ENCODE peak calls at places on chromosomes 16 and 17, in four cellular contexts. One of them, this sample, is unnamed.

GRCh38 chr17:82302498-82302963 is 14.9 kb downstream of the CD7 start:
- DNase-seq in HCT116: no peak
- DNase-seq in HepG2: no peak
- DNase-seq in sigmoid colon: no peak
- DNase-seq in this sample: peak; percentile 79

GRCh38 chr17:79052131-79052530 is 22.5 kb upstream of the ENGASE start:
- DNase-seq in HCT116: no peak
- DNase-seq in HepG2: no peak
- DNase-seq in sigmoid colon: no peak
- DNase-seq in this sample: no peak

GRCh38 chr17:64148699-64149098 is 18.8 kb upstream of the ERN1 start:
- DNase-seq in HCT116: no peak
- DNase-seq in HepG2: no peak
- DNase-seq in sigmoid colon: no peak
- DNase-seq in this sample: no peak

GRCh38 chr17:58289869-58290268 is 9.1 kb upstream of the MPO start:
- DNase-seq in HCT116: no peak
- DNase-seq in HepG2: peak; percentile 20
- DNase-seq in sigmoid colon: no peak
- DNase-seq in this sample: no peak

GRCh38 chr16:27759301-27759871 is 209.4 kb downstream of the KATNIP start:
- DNase-seq in HCT116: no peak
- DNase-seq in HepG2: no peak
- DNase-seq in sigmoid colon: no peak
- DNase-seq in this sample: no peak

GRCh38 chr16:89958596-89958995 is 10.0 kb downstream of the DEF8 start:
- DNase-seq in HCT116: no peak
- DNase-seq in HepG2: no peak
- DNase-seq in sigmoid colon: no peak
- DNase-seq in this sample: no peak

GRCh38 chr16:68417711-68418301 is 30.5 kb downstream of the SMPD3 start:
- DNase-seq in HCT116: no peak
- DNase-seq in HepG2: no peak
- DNase-seq in sigmoid colon: no peak
- DNase-seq in this sample: peak; percentile 89

GRCh38 chr16:19232988-19233387 is 52.5 kb upstream of the CLEC19A start:
- DNase-seq in HCT116: no peak
- DNase-seq in HepG2: no peak
- DNase-seq in sigmoid colon: no peak
- DNase-seq in this sample: no peak

GRCh38 chr17:75048396-75048933 is 1.4 kb downstream of the KCTD2 start:
- DNase-seq in HCT116: no peak
- DNase-seq in HepG2: no peak
- DNase-seq in sigmoid colon: no peak
- DNase-seq in this sample: no peak

GRCh38 chr16:78045865-78046581 is 23.7 kb downstream of the CLEC3A start:
- DNase-seq in HCT116: no peak
- DNase-seq in HepG2: peak; percentile 59
- DNase-seq in sigmoid colon: no peak
- DNase-seq in this sample: peak; percentile 78

GRCh38 chr16:80837421-80838263 is 33.2 kb upstream of the CDYL2 start:
- DNase-seq in HCT116: no peak
- DNase-seq in HepG2: no peak
- DNase-seq in sigmoid colon: no peak
- DNase-seq in this sample: no peak
- TF ChIP-seq POLR2AphosphoS5 in HCT116: no peak
- TF ChIP-seq POLR2AphosphoS5 in HepG2: no peak
- TF ChIP-seq POLR2AphosphoS5 in sigmoid colon: no peak
- TF ChIP-seq POLR2AphosphoS5 in this sample: no peak

GRCh38 chr16:57335361-57335760 is 23.2 kb upstream of the CCL22 start:
- DNase-seq in HCT116: no peak
- DNase-seq in HepG2: no peak
- DNase-seq in sigmoid colon: no peak
- DNase-seq in this sample: no peak
- H3K27ac ChIP-seq in HCT116: no peak overlapping the region
- H3K27ac ChIP-seq in HepG2: no peak overlapping the region
- H3K27ac ChIP-seq in sigmoid colon: no peak overlapping the region
- H3K27ac ChIP-seq in this sample: no peak overlapping the region

DNA sequence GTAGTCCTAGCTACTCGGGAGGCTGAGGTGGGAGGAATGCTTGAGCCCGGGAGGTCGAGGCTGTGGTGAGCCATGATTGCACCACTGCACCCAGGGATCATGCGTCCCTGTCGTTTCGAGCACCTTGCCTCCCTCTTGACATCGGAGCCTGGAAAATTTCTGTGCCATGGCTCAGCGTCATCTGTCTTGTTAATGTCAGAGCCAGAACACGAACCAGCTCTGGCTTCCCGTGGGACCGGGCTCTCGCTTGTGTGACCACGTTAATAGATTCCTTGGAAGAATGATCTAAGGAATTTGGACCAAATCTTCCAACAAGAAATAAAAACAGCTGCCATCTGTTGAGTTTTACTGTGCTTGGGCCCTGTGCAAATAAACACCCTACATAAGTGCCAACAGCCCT is 117.7 kb downstream of the ABCC1 start:
- DNase-seq in HCT116: no peak
- DNase-seq in HepG2: no peak
- DNase-seq in sigmoid colon: peak; percentile 95
- DNase-seq in this sample: no peak
- TF ChIP-seq POLR2A in HCT116: no peak
- TF ChIP-seq POLR2A in HepG2: no peak
- TF ChIP-seq POLR2A in sigmoid colon: no peak
- TF ChIP-seq POLR2A in this sample: no peak

DNA sequence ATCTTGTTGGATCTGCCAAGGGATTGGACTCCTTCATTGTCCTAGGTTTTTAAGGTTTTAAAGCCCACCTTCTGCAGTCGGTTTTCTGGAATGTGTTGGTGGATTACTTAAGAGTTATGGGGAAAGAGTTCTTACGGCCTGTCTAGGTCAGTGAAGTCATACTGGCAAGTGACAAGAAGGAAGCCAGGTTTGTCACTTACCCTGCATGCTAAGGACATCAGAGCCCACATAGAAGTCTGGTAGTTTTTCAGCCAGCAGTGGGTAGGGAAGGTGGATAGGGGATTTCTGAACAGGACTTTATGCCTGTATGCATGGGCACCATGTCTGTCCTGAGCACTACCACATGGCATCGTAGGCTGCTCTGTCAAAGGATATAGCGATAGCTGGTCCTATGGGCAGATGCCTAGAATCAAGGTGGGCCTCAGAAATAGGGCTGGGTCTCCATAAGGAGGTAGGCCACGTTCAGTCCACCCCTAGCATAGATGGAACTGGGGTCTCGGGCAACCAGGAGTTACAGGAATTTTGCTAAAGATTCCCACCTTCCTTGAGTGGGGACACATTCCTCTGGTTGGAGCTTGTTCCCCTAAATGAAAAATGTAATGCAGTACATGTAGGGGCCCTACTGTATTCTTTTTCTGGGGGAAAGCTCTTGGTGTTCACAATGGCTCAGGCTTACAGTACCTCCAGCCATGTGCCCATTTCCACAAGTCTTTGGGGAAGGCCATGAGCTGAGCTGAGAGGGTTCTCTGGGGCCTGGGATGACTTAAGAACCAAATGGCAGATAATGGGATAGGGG is 27.4 kb downstream of the TRPV2 start:
- DNase-seq in HCT116: no peak
- DNase-seq in HepG2: no peak
- DNase-seq in sigmoid colon: no peak
- DNase-seq in this sample: no peak
- TF ChIP-seq POLR2AphosphoS5 in HCT116: peak; percentile 67
- TF ChIP-seq POLR2AphosphoS5 in HepG2: peak; percentile 51
- TF ChIP-seq POLR2AphosphoS5 in sigmoid colon: no peak
- TF ChIP-seq POLR2AphosphoS5 in this sample: no peak

DNA sequence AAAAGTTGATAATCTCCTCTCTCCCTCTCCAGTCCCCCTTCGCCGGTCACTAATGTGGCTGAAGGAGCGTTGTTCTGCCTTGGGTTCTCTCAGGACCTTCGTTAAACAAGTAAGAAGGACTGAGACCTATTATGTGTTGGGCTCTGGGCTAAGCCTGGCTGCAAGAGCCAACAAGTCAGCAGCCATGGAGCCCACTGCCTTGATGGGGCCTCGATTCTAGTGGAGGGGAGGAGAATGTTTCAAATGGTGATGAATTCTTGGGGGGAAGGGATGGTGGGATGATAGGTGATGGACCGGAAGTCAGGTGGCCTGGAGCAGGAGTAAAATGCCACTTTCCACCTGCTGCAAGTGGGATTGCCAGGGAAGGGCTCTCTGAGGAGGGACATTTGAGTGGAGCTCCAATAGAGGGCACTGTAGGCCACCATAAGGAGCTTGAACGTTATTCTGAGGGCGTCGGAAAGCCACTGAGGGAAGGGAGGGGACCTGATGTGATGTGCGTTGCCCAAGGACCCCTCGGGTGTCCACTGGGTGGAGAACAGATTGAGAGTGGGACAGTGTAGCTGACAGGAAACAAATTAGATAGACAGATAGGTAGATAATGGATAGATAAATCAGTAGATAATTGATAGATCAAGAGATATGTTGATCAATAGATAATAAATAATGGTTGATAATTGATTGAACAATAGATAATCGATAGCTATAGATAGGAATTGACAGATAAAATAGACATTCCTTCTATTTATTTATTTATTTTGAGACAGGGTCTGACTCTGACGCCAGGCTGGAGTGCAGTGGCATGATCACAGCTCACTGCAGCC is 18.3 kb upstream of the NXPH3 start:
- DNase-seq in HCT116: peak; percentile 85
- DNase-seq in HepG2: peak; percentile 73
- DNase-seq in sigmoid colon: peak; percentile 73
- DNase-seq in this sample: peak; percentile 36
- H3K27ac ChIP-seq in HCT116: no peak overlapping the region
- H3K27ac ChIP-seq in HepG2: no peak overlapping the region
- H3K27ac ChIP-seq in sigmoid colon: no peak overlapping the region
- H3K27ac ChIP-seq in this sample: no peak overlapping the region

GRCh38 chr17:76672270-76672851 is 28.8 kb upstream of the ST6GALNAC1 start:
- DNase-seq in HCT116: no peak
- DNase-seq in HepG2: peak; percentile 81
- DNase-seq in sigmoid colon: no peak
- DNase-seq in this sample: no peak

GRCh38 chr17:76670708-76671122 is 27.2 kb upstream of the ST6GALNAC1 start:
- DNase-seq in HCT116: no peak
- DNase-seq in HepG2: no peak
- DNase-seq in sigmoid colon: no peak
- DNase-seq in this sample: no peak

GRCh38 chr17:76670020-76670707 is 26.6 kb upstream of the ST6GALNAC1 start:
- DNase-seq in HCT116: no peak
- DNase-seq in HepG2: no peak
- DNase-seq in sigmoid colon: peak; percentile 29
- DNase-seq in this sample: no peak

GRCh38 chr17:76671912-76672262 is 28.3 kb upstream of the ST6GALNAC1 start:
- DNase-seq in HCT116: no peak
- DNase-seq in HepG2: no peak
- DNase-seq in sigmoid colon: no peak
- DNase-seq in this sample: no peak

DNA sequence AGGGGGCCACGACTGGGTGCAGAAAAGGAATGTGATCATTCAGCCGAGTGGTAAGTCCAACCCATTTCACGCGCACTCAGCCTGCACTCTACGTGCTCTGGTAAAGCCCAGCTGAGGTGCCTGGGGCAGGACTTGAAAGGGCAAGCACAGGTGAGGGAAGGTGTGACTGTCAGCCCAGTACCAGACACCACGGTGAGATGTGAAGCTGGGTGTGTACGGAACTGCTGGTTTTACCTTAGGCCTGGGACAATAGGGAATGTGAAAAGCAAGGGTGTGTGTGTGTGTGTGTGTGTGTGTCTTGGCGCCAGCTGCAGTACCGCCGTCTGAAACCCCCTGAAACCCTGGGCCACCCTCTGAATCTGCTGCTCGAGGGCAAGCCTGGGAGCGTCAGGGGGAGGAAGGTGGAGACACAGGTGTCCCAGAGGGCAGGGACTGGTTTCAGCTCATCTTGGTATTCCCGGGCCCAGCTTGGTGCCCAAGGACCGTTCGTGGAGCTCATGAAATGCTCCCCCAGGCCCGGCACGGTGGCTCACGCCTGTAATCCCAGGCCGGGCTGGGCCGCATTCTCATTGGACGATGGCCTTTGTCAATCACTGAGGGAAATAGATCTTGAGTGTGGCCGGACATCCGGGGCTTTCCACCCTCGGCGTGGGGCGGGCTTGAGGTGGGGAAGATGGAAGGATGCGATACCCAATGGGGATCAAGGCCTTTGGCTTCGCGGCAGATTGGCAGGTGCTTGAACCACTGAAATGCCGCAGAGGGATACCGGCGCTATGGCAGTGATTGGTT is 27.8 kb upstream of the ST6GALNAC1 start:
- DNase-seq in HCT116: peak; percentile 100
- DNase-seq in HepG2: peak; percentile 100
- DNase-seq in sigmoid colon: peak; percentile 100
- DNase-seq in this sample: peak; percentile 99
- TF ChIP-seq POLR2A in HCT116: peak; percentile 64
- TF ChIP-seq POLR2A in HepG2: peak; percentile 83
- TF ChIP-seq POLR2A in sigmoid colon: no peak
- TF ChIP-seq POLR2A in this sample: no peak

DNA sequence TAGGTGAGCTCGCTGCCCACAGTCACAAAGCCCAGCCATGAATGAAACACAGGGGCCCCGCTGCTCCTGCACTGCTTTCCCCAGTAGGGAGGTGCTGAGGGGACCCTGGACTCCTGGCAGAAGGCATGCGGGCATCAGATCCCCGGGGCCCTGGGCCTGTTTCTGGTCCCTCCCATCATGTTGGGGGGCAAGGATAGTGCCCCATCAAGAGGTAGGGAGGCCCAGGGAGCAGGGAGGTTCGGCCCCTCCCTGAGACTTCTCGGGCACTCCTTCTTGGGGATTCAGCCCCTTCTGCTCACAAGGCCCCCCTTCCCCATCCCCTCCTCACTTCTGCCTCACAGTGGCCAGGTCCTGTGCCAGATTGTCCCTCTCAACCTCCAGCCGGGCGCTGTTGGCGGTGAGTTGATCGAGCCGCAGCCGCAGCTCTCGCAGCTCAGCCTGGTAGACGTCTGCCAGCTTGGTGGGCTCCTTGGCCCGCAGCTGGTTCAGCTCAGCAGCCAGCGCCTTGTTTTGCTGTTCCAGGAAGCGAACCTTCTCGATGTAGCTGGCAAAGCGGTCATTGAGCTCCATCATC is 515 bp downstream of the GFAP start:
- DNase-seq in HCT116: no peak
- DNase-seq in HepG2: no peak
- DNase-seq in sigmoid colon: no peak
- DNase-seq in this sample: peak; percentile 51
- TF ChIP-seq POLR2AphosphoS5 in HCT116: no peak
- TF ChIP-seq POLR2AphosphoS5 in HepG2: no peak
- TF ChIP-seq POLR2AphosphoS5 in sigmoid colon: no peak
- TF ChIP-seq POLR2AphosphoS5 in this sample: no peak

DNA sequence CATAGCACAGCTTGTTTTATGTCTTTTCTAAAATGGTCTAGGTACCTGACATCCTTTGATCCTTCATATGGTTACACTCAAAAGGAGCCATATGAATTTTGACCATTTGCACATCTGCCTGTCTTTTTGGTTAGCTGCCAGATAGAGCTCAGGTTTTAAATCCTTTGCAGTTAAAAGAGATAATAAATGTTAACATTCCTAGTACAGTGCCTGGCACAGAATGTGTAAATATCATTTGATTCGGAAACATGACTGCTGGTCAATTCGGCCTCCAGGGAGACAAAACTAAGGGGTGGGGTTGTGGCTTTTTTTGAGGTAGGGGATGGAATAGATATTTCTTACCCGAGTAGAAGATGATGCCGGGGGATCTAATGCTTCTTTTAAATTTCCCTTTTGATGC is 64.2 kb downstream of the FTO start:
- DNase-seq in HCT116: no peak
- DNase-seq in HepG2: no peak
- DNase-seq in sigmoid colon: no peak
- DNase-seq in this sample: no peak
- H3K27ac ChIP-seq in HCT116: peak overlapping the region; percentile 49
- H3K27ac ChIP-seq in HepG2: no peak overlapping the region
- H3K27ac ChIP-seq in sigmoid colon: no peak overlapping the region
- H3K27ac ChIP-seq in this sample: no peak overlapping the region

This sample was measured in spleen.